ENCODE peak calls at places on chromosomes 16 and 17, in six cellular contexts. G is GM12892, E is amygdala, I is HEK293T, V is left ventricle myocardium superior, P is RWPE1. C is an unnamed sample.
A peak's percentile ranks its signal among the peaks of the same experiment; 100 is the strongest.

GRCh38 chr17:27807567-27808470 is 7.5 kb upstream of the NOS2 start:
- DNase-seq in I (no peak), E (no peak), V (peak; percentile 41), P (no peak), G (peak; percentile 56), C (no peak)

GRCh38 chr17:57600092-57600491 is 145.0 kb downstream of the CCDC182 start:
- DNase-seq in P (no peak), V (no peak), E (no peak), G (no peak), I (no peak), C (no peak)

GRCh38 chr17:41324180-41325075 is 8.9 kb upstream of the KRTAP17-1 start:
- DNase-seq in P (peak; percentile 42), I (no peak), E (no peak), G (no peak), V (no peak), C (no peak)

GRCh38 chr16:54927125-54928015 is 3.3 kb upstream of the IRX5 start:
- DNase-seq in E (no peak), V (no peak), I (no peak), P (no peak), G (no peak), C (no peak)

GRCh38 chr17:70767102-70767701 is 597.9 kb downstream of the KCNJ2 start:
- DNase-seq in E (no peak), V (no peak), P (peak; percentile 26), G (no peak), I (peak; percentile 27), C (no peak)

GRCh38 chr16:3188925-3189825 is 1.2 kb downstream of the OR1F1 start:
- DNase-seq in G (peak; percentile 33), V (no peak), I (peak; percentile 50), E (no peak), P (peak; percentile 60), C (peak; percentile 65)

GRCh38 chr16:3038256-3038655 is 1.5 kb upstream of the BICDL2 start:
- DNase-seq in G (no peak), I (no peak), E (no peak), V (no peak), P (peak; percentile 79), C (no peak)

GRCh38 chr17:1958134-1958881 is 66.8 kb downstream of the RTN4RL1 start:
- DNase-seq in P (no peak), V (no peak), I (no peak), E (no peak), G (no peak), C (peak; percentile 80)

GRCh38 chr17:39599006-39599664 is 8.6 kb downstream of the NEUROD2 start:
- DNase-seq in V (no peak), I (no peak), P (no peak), E (no peak), G (no peak), C (no peak)

GRCh38 chr17:81000631-81001357 is 9.2 kb downstream of the CHMP6 start:
- DNase-seq in P (no peak), G (no peak), V (peak; percentile 20), I (no peak), E (no peak), C (no peak)

GRCh38 chr16:375927-376816 is 5.6 kb downstream of the PGAP6 start:
- DNase-seq in G (no peak), V (no peak), P (no peak), E (no peak), I (no peak), C (no peak)

GRCh38 chr16:4327782-4328579 is 12.1 kb downstream of the GLIS2 start:
- DNase-seq in E (no peak), V (peak; percentile 87), G (peak; percentile 77), I (no peak), P (no peak), C (peak; percentile 85)

GRCh38 chr16:14106457-14106856 is 35.3 kb downstream of the MRTFB start:
- DNase-seq in V (no peak), G (no peak), P (no peak), I (no peak), E (no peak), C (no peak)

GRCh38 chr17:77404812-77405581 is 264.2 kb downstream of the SEC14L1 start:
- DNase-seq in I (no peak), P (peak; percentile 69), G (peak; percentile 94), V (peak; percentile 65), E (no peak), C (no peak)

GRCh38 chr17:8807070-8807550 is 7.9 kb upstream of the MFSD6L start:
- DNase-seq in V (no peak), E (no peak), G (peak; percentile 67), I (no peak), P (peak; percentile 38), C (no peak)